ENCODE peak calls at places on chromosome 17, in seven cellular contexts. W is effector memory CD4-positive, alpha-beta T cell; E is esophagus muscularis mucosa; S is GM23248; Y is thoracic aorta; I is NT2/D1; Z is mucosa of descending colon. X is an unnamed sample. For H3K9me3 and H3K4me1, the result is how much of the 10 kb centered on the place peaks cover.

GRCh38 chr17:35084987-35085386 is 21.5 kb upstream of the RFFL start:
- DNase-seq in Z (no peak), Y (no peak), W (no peak), I (no peak), E (no peak), S (peak), X (no peak)

GRCh38 chr17:49901460-49902331 is 53.8 kb upstream of the TAC4 start:
- DNase-seq in I (no peak), W (no peak), Z (no peak), Y (no peak), S (peak), E (no peak), X (no peak)

GRCh38 chr17:55420067-55420775 is 1.4 kb downstream of the MMD start:
- DNase-seq in W (no peak), I (no peak), Y (no peak), S (no peak), Z (peak), E (no peak), X (peak)

GRCh38 chr17:18262641-18263040 is 2.2 kb downstream of the MIEF2 start:
- DNase-seq in Y (no peak), Z (no peak), E (no peak), W (no peak), I (no peak), S (no peak), X (no peak)

GRCh38 chr17:48413613-48414405 is 16.2 kb downstream of the SKAP1 start:
- DNase-seq in W (no peak), Z (no peak), E (no peak), Y (no peak), I (no peak), S (no peak), X (peak)

GRCh38 chr17:8324913-8325312 is 14.7 kb upstream of the ODF4 start:
- DNase-seq in Y (no peak), Z (no peak), I (no peak), E (no peak), W (no peak), S (no peak), X (no peak)

GRCh38 chr17:79915850-79916430 is 76.7 kb upstream of the CBX4 start:
- DNase-seq in E (no peak), W (no peak), S (peak), Z (peak), I (no peak), Y (no peak), X (no peak)

GRCh38 chr17:51165680-51166197 is 472 bp upstream of the NME2 start:
- DNase-seq in E (no peak), I (no peak), W (no peak), S (peak), Z (peak), Y (no peak), X (no peak)

GRCh38 chr17:73768691-73769090 is 124.4 kb upstream of the SDK2 start:
- DNase-seq in S (no peak), E (no peak), I (no peak), W (no peak), Y (no peak), Z (no peak), X (no peak)

GRCh38 chr17:19573075-19573474 is 39.4 kb downstream of the SLC47A1 start:
- DNase-seq in Z (no peak), W (no peak), Y (no peak), I (no peak), E (no peak), S (peak), X (no peak)

GRCh38 chr17:1058423-1059130 is 61.6 kb downstream of the TIMM22 start:
- DNase-seq in S (peak), Y (no peak), Z (peak), I (peak), W (no peak), E (no peak), X (peak)

GRCh38 chr17:41308918-41309359 is at the start of gene KRTAP16-1:
- DNase-seq in Y (no peak), E (no peak), Z (no peak), S (no peak), I (no peak), W (peak), X (peak)

GRCh38 chr17:17350491-17351355 is 47.5 kb downstream of the NT5M start:
- DNase-seq in Z (no peak), Y (no peak), W (no peak), S (peak), I (no peak), E (no peak), X (no peak)

GRCh38 chr17:5533486-5534315 is 47.3 kb downstream of the MIS12 start:
- DNase-seq in Z (no peak), E (no peak), I (no peak), Y (no peak), W (no peak), S (no peak), X (no peak)

GRCh38 chr17:1060991-1061390 is 64.1 kb downstream of the TIMM22 start:
- DNase-seq in E (no peak), S (peak), Z (peak), Y (peak), W (no peak), I (no peak), X (no peak)

GRCh38 chr17:3697157-3697515 is 1.2 kb upstream of the P2RX5 start:
- DNase-seq in Z (no peak), I (no peak), Y (no peak), W (no peak), S (no peak), E (no peak), X (no peak)

GRCh38 chr17:78676415-78677302 is 99.5 kb upstream of the DNAH17 start:
- DNase-seq in W (no peak), E (no peak), Z (no peak), Y (no peak), S (no peak), I (no peak), X (no peak)

GRCh38 chr17:31541559-31541958 is 150.1 kb downstream of the RAB11FIP4 start:
- DNase-seq in I (no peak), E (no peak), Y (no peak), W (no peak), S (peak), Z (no peak), X (no peak)

GRCh38 chr17:67044016-67044772 is at the start of gene CACNG1:
- DNase-seq in Y (no peak), W (no peak), I (no peak), Z (no peak), E (no peak), S (no peak), X (no peak)

GRCh38 chr17:34979650-34980352 is 511 bp upstream of the LIG3 start:
- DNase-seq in I (no peak), S (peak), W (no peak), Y (no peak), E (no peak), Z (no peak), X (no peak)

GRCh38 chr17:44384823-44385286 is 4.6 kb downstream of the ITGA2B start:
- DNase-seq in W (no peak), Y (no peak), S (peak), Z (peak), I (no peak), E (no peak), X (no peak)

GRCh38 chr17:70604854-70605253 is 435.5 kb downstream of the KCNJ2 start:
- DNase-seq in E (no peak), Y (no peak), Z (no peak), I (no peak), S (no peak), W (no peak), X (no peak)

DNA sequence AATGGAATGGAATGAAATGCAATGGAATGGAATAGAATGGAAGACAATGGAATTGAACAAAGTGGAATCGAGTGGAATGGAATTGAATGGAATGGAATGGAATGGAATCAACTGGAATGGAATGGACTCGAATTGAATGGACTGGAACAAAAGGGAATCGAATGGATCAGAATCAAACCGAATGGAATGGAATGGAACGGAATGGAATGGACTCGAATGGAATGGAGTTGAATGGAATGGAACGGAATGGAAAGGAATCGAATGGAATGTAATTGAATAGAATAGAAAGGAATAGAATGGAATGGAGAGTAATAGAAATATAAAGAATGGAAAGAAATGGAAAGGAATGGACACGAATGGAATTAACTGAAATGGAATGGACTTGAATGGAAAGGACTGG is 475.2 kb upstream of the WSB1 start:
- DNase-seq in W (no peak), Z (no peak), I (no peak), E (peak), S (no peak), Y (no peak), X (no peak)
- H3K9me3 ChIP-seq in W (under half), Z (half or more), I (half or more), E (under half), S (under half), Y (under half), X (half or more)

GRCh38 chr17:40033339-40033738 is 18.1 kb downstream of the CSF3 start:
- DNase-seq in I (no peak), E (no peak), Y (no peak), Z (no peak), W (no peak), S (no peak), X (no peak)

GRCh38 chr17:40035162-40035559 is 19.0 kb downstream of the MED24 start:
- DNase-seq in E (no peak), Y (no peak), W (no peak), S (peak), Z (no peak), I (peak), X (no peak)

GRCh38 chr17:40031706-40032105 is 16.5 kb downstream of the CSF3 start:
- DNase-seq in W (no peak), E (no peak), Z (no peak), Y (no peak), S (no peak), I (no peak), X (no peak)

GRCh38 chr17:40032322-40033320 is 17.4 kb downstream of the CSF3 start:
- DNase-seq in I (no peak), W (no peak), E (no peak), Z (peak), Y (no peak), S (no peak), X (no peak)

GRCh38 chr17:40034426-40035161 is 19.4 kb downstream of the CSF3 start:
- DNase-seq in Z (no peak), E (no peak), I (no peak), S (no peak), W (no peak), Y (no peak), X (no peak)
- H3K4me1 ChIP-seq in Z (under half), E (half or more), I (under half), S (under half), W (under half), Y (under half), X (under half)

DNA sequence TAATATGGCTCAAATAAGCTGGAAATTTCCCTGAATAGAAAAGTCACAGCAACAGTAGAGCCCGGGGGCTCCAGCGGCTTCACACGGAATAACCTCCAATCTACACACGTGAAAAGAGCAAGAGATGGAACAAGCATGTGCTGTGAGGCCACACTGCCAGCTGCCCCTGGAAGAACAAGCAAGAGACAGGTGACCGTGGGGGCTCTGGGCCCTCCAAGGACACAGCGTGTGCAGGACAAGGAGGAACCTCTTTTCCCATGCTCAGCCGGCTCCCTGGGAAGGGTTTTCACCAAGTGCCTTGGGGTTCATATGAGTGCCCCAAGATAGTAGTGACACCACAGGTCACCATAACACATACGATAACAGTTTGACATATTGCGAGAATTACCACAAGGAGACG is 110.2 kb upstream of the ZNF750 start:
- DNase-seq in E (no peak), S (no peak), Y (no peak), I (no peak), Z (no peak), W (no peak), X (no peak)
- H3K9me3 ChIP-seq in E (under half), S (under half), Y (under half), I (half or more), Z (under half), W (under half), X (under half)

GRCh38 chr17:61385091-61385868 is 14.4 kb upstream of the TBX2 start:
- DNase-seq in Z (no peak), E (no peak), I (no peak), W (no peak), Y (no peak), S (no peak), X (no peak)

GRCh38 chr17:61385869-61386245 is 13.8 kb upstream of the TBX2 start:
- DNase-seq in I (no peak), W (no peak), S (peak), Z (no peak), E (no peak), Y (no peak), X (no peak)

GRCh38 chr17:61387011-61387410 is 12.6 kb upstream of the TBX2 start:
- DNase-seq in S (no peak), W (no peak), I (no peak), Z (no peak), Y (no peak), E (no peak), X (no peak)

GRCh38 chr17:61387511-61388305 is 11.9 kb upstream of the TBX2 start:
- DNase-seq in S (no peak), I (no peak), W (no peak), E (no peak), Z (no peak), Y (no peak), X (no peak)

GRCh38 chr17:61386251-61386650 is 13.4 kb upstream of the TBX2 start:
- DNase-seq in S (no peak), I (no peak), E (no peak), Z (no peak), W (no peak), Y (no peak), X (no peak)
- H3K4me1 ChIP-seq in S (under half), I (under half), E (under half), Z (under half), W (under half), Y (under half), X (under half)

GRCh38 chr17:27066315-27066714 is 227.6 kb upstream of the WSB1 start:
- DNase-seq in Y (no peak), Z (no peak), I (no peak), W (no peak), E (no peak), S (no peak), X (no peak)

GRCh38 chr17:27065588-27065987 is 228.3 kb upstream of the WSB1 start:
- DNase-seq in I (no peak), E (no peak), Z (no peak), Y (no peak), W (no peak), S (no peak), X (no peak)

GRCh38 chr17:27069842-27070508 is 223.9 kb upstream of the WSB1 start:
- DNase-seq in Y (no peak), I (no peak), W (no peak), Z (no peak), E (no peak), S (no peak), X (no peak)

GRCh38 chr17:27072885-27073284 is 221.0 kb upstream of the WSB1 start:
- DNase-seq in E (no peak), I (no peak), W (no peak), Z (no peak), S (no peak), Y (no peak), X (no peak)

DNA sequence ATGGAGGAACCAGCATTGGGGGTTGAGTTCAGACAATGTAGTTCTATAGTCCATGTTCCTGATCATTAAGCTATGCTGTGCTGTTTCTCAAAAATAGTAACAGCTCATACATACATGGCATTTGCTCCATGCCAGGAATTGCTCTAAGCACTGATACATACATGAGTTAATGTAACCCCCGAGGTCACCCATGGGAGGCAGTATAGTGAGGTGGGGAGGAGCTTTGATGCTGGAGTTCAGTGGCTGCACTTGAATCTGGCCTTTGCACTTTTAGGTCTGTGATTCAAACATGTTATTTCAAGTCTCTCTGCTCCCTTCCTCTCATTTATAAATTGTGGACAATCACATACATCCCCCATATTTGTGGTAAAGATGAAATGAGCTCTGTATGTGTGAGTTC is 223.1 kb upstream of the WSB1 start:
- DNase-seq in I (no peak), Z (no peak), W (no peak), S (no peak), Y (no peak), E (no peak), X (no peak)
- H3K9me3 ChIP-seq in I (under half), Z (under half), W (under half), S (under half), Y (under half), E (under half), X (under half)

GRCh38 chr17:65557349-65558310 is 3.8 kb downstream of the AXIN2 start:
- DNase-seq in I (no peak), Y (no peak), E (no peak), W (no peak), S (peak), Z (peak), X (peak)

GRCh38 chr17:65554568-65555223 is 6.8 kb downstream of the AXIN2 start:
- DNase-seq in Z (peak), S (peak), Y (no peak), I (no peak), W (no peak), E (no peak), X (no peak)

GRCh38 chr17:65558311-65558682 is 3.2 kb downstream of the AXIN2 start:
- DNase-seq in S (no peak), Y (no peak), I (no peak), E (no peak), Z (no peak), W (no peak), X (no peak)

GRCh38 chr17:65556910-65557348 is 4.5 kb downstream of the AXIN2 start:
- DNase-seq in I (no peak), Y (no peak), S (peak), E (no peak), Z (no peak), W (no peak), X (no peak)

DNA sequence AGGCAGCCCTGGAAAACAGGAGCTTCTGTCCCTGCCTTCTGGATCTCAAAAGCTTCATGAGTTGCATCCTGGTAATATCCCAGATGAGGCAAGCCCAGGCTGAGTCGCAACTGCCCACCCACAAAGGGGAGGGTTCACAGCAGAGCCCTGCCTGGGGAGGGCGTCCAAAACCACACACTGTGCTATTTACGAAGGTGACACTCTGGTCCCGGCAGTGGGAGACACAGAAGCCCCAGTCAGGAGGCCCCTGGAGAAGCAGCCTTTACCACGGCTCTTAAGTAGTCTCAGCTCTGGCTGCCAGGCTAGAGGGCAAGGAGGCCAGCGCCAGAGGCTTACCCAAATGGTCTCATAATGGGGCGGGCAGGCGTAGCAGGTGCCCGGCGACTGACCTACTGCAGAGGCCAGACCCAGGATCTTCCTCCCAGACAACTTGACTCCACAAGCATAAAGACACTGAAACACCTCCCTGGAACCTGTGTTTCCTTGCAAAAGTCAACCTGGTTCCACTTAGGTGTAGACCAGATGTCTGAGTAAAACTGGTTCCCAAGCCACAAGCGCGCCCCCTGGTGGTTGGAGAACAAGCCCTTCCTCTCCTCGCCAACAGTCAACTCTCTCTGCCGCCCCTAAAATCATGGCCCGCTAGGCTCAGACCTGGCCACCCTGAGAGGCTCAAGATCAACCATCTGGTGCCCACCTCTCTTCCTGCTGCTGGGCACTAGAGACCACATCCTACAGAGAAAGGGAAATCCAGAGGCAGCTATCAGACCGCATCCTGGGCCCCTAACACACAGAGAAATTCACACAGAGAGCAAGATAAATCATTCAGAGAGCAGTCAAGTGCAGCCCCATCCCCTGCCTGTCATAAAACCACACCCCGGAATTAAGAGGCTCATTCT is 5.2 kb downstream of the AXIN2 start:
- DNase-seq in E (peak), W (peak), S (peak), Z (peak), I (no peak), Y (no peak), X (peak)
- H3K4me1 ChIP-seq in E (under half), W (under half), S (under half), Z (under half), I (under half), Y (under half), X (under half)

GRCh38 chr17:6768447-6768846 is 7.6 kb upstream of the FBXO39 start:
- DNase-seq in W (no peak), Y (no peak), I (no peak), S (no peak), Z (no peak), E (no peak), X (no peak)

GRCh38 chr17:6775871-6776405 is at the start of gene FBXO39:
- DNase-seq in S (peak), Y (no peak), E (peak), I (no peak), W (no peak), Z (no peak), X (no peak)

DNA sequence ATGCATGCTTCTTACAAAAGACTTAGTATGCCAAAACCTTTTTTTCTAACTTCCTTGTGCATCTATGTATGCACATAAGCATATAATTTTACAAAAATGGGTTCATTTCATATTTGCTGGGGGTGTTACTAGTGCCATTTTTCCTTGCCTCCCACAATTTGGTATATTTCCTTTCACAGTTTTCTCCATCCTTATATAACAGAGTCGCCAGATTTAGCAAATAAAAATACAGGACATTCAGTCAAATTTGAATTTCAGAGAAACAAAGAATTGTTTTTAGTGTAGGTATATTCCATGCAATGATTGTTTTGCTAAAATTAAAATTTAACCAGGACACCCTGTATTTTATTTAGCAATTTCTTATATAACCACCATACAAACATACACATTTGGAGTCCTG is 4.0 kb upstream of the FBXO39 start:
- DNase-seq in Z (no peak), S (no peak), W (no peak), Y (no peak), I (no peak), E (no peak), X (no peak)
- H3K9me3 ChIP-seq in Z (under half), S (under half), W (under half), Y (under half), I (under half), E (under half), X (under half)

X was measured in CD4-positive, alpha-beta memory T cell.